ENCODE peak calls at places on chromosomes 7 and 10, in seven cellular contexts. One of them, this sample, is unnamed.

GRCh38 chr10:124138195-124138882 is 44.9 kb upstream of the CHST15 start:
- DNase-seq in PC-9: no peak
- DNase-seq in K562: no peak
- DNase-seq in fibroblast of mammary gland: peak
- DNase-seq in prostate gland: no peak
- DNase-seq in endodermal cell: no peak
- DNase-seq in cardiac muscle cell: no peak
- DNase-seq in this sample: no peak

GRCh38 chr7:114026486-114027089 is 107.8 kb upstream of the PPP1R3A start:
- DNase-seq in fibroblast of mammary gland: peak
- DNase-seq in PC-9: no peak
- DNase-seq in K562: peak
- DNase-seq in prostate gland: peak
- DNase-seq in cardiac muscle cell: peak
- DNase-seq in endodermal cell: no peak
- DNase-seq in this sample: peak

GRCh38 chr7:19069842-19070241 is 47.6 kb downstream of the TWIST1 start:
- DNase-seq in endodermal cell: peak
- DNase-seq in K562: no peak
- DNase-seq in prostate gland: no peak
- DNase-seq in fibroblast of mammary gland: peak
- DNase-seq in PC-9: no peak
- DNase-seq in cardiac muscle cell: no peak
- DNase-seq in this sample: no peak

GRCh38 chr7:45146531-45147379 is 10.8 kb upstream of the RAMP3 start:
- DNase-seq in endodermal cell: peak
- DNase-seq in K562: peak
- DNase-seq in PC-9: peak
- DNase-seq in cardiac muscle cell: peak
- DNase-seq in fibroblast of mammary gland: no peak
- DNase-seq in prostate gland: no peak
- DNase-seq in this sample: no peak

GRCh38 chr10:49649936-49650723 is 29.3 kb upstream of the C10orf53 start:
- DNase-seq in cardiac muscle cell: no peak
- DNase-seq in PC-9: no peak
- DNase-seq in endodermal cell: peak
- DNase-seq in K562: no peak
- DNase-seq in fibroblast of mammary gland: no peak
- DNase-seq in prostate gland: no peak
- DNase-seq in this sample: no peak

GRCh38 chr10:109919224-109919623 is 4.1 kb downstream of the XPNPEP1 start:
- DNase-seq in fibroblast of mammary gland: no peak
- DNase-seq in endodermal cell: no peak
- DNase-seq in prostate gland: no peak
- DNase-seq in K562: no peak
- DNase-seq in PC-9: no peak
- DNase-seq in cardiac muscle cell: no peak
- DNase-seq in this sample: no peak

GRCh38 chr7:75739796-75740672 is 1.3 kb upstream of the HIP1 start:
- DNase-seq in fibroblast of mammary gland: peak
- DNase-seq in prostate gland: no peak
- DNase-seq in PC-9: no peak
- DNase-seq in endodermal cell: peak
- DNase-seq in cardiac muscle cell: no peak
- DNase-seq in K562: no peak
- DNase-seq in this sample: no peak

GRCh38 chr10:97025613-97026242 is 160.0 kb downstream of the SLIT1 start:
- DNase-seq in prostate gland: peak
- DNase-seq in PC-9: no peak
- DNase-seq in cardiac muscle cell: peak
- DNase-seq in K562: peak
- DNase-seq in fibroblast of mammary gland: peak
- DNase-seq in endodermal cell: peak
- DNase-seq in this sample: peak

GRCh38 chr10:103800789-103801540 is 54.4 kb downstream of the SH3PXD2A start:
- DNase-seq in endodermal cell: no peak
- DNase-seq in prostate gland: peak
- DNase-seq in PC-9: peak
- DNase-seq in K562: no peak
- DNase-seq in fibroblast of mammary gland: no peak
- DNase-seq in cardiac muscle cell: no peak
- DNase-seq in this sample: no peak

GRCh38 chr10:5944389-5945202 is 32.7 kb downstream of the IL15RA start:
- DNase-seq in fibroblast of mammary gland: peak
- DNase-seq in PC-9: peak
- DNase-seq in endodermal cell: no peak
- DNase-seq in prostate gland: peak
- DNase-seq in cardiac muscle cell: no peak
- DNase-seq in K562: no peak
- DNase-seq in this sample: peak

GRCh38 chr7:36487756-36488336 is 98.2 kb downstream of the ANLN start:
- DNase-seq in fibroblast of mammary gland: peak
- DNase-seq in cardiac muscle cell: peak
- DNase-seq in K562: no peak
- DNase-seq in endodermal cell: no peak
- DNase-seq in PC-9: peak
- DNase-seq in prostate gland: peak
- DNase-seq in this sample: peak

GRCh38 chr10:43931308-43931930 is 282.7 kb upstream of the ZNF32 start:
- DNase-seq in PC-9: no peak
- DNase-seq in cardiac muscle cell: no peak
- DNase-seq in prostate gland: no peak
- DNase-seq in K562: no peak
- DNase-seq in fibroblast of mammary gland: peak
- DNase-seq in endodermal cell: peak
- DNase-seq in this sample: no peak

GRCh38 chr10:103519798-103520197 is 26.3 kb downstream of the NEURL1 start:
- DNase-seq in endodermal cell: no peak
- DNase-seq in prostate gland: no peak
- DNase-seq in PC-9: no peak
- DNase-seq in fibroblast of mammary gland: no peak
- DNase-seq in K562: no peak
- DNase-seq in cardiac muscle cell: no peak
- DNase-seq in this sample: no peak

GRCh38 chr7:118352854-118353453 is 128.4 kb downstream of the ANKRD7 start:
- DNase-seq in fibroblast of mammary gland: peak
- DNase-seq in K562: no peak
- DNase-seq in endodermal cell: no peak
- DNase-seq in cardiac muscle cell: peak
- DNase-seq in prostate gland: no peak
- DNase-seq in PC-9: no peak
- DNase-seq in this sample: peak

GRCh38 chr10:13795653-13796555 is 209.1 kb downstream of the PRPF18 start:
- DNase-seq in endodermal cell: no peak
- DNase-seq in cardiac muscle cell: no peak
- DNase-seq in prostate gland: no peak
- DNase-seq in fibroblast of mammary gland: no peak
- DNase-seq in PC-9: no peak
- DNase-seq in K562: no peak
- DNase-seq in this sample: peak

GRCh38 chr7:92691578-92691977 is 101.4 kb upstream of the FAM133B start:
- DNase-seq in fibroblast of mammary gland: peak
- DNase-seq in prostate gland: peak
- DNase-seq in cardiac muscle cell: peak
- DNase-seq in endodermal cell: no peak
- DNase-seq in PC-9: peak
- DNase-seq in K562: peak
- DNase-seq in this sample: peak

GRCh38 chr10:84194424-84195043 is at the start of gene CDHR1:
- DNase-seq in fibroblast of mammary gland: no peak
- DNase-seq in K562: peak
- DNase-seq in endodermal cell: peak
- DNase-seq in prostate gland: no peak
- DNase-seq in cardiac muscle cell: peak
- DNase-seq in PC-9: no peak
- DNase-seq in this sample: no peak

GRCh38 chr7:105035349-105035748 is 21.3 kb downstream of the KMT2E start:
- DNase-seq in PC-9: no peak
- DNase-seq in prostate gland: no peak
- DNase-seq in endodermal cell: no peak
- DNase-seq in cardiac muscle cell: no peak
- DNase-seq in K562: no peak
- DNase-seq in fibroblast of mammary gland: no peak
- DNase-seq in this sample: no peak

GRCh38 chr10:104043185-104043830 is 42.4 kb downstream of the COL17A1 start:
- DNase-seq in K562: no peak
- DNase-seq in PC-9: no peak
- DNase-seq in fibroblast of mammary gland: no peak
- DNase-seq in prostate gland: no peak
- DNase-seq in endodermal cell: peak
- DNase-seq in cardiac muscle cell: no peak
- DNase-seq in this sample: no peak

GRCh38 chr10:5665380-5666323 is 743 bp downstream of the ASB13 start:
- DNase-seq in K562: no peak
- DNase-seq in cardiac muscle cell: peak
- DNase-seq in fibroblast of mammary gland: peak
- DNase-seq in prostate gland: no peak
- DNase-seq in endodermal cell: no peak
- DNase-seq in PC-9: peak
- DNase-seq in this sample: no peak

GRCh38 chr10:12121673-12122072 is 7.8 kb upstream of the SEC61A2 start:
- DNase-seq in prostate gland: no peak
- DNase-seq in K562: no peak
- DNase-seq in cardiac muscle cell: no peak
- DNase-seq in PC-9: no peak
- DNase-seq in endodermal cell: no peak
- DNase-seq in fibroblast of mammary gland: no peak
- DNase-seq in this sample: no peak

GRCh38 chr10:72110677-72111401 is 22.5 kb upstream of the SPOCK2 start:
- DNase-seq in fibroblast of mammary gland: no peak
- DNase-seq in endodermal cell: no peak
- DNase-seq in K562: no peak
- DNase-seq in cardiac muscle cell: no peak
- DNase-seq in PC-9: no peak
- DNase-seq in prostate gland: no peak
- DNase-seq in this sample: no peak

GRCh38 chr7:1550005-1550845 is 5.8 kb downstream of the TMEM184A start:
- DNase-seq in endodermal cell: no peak
- DNase-seq in PC-9: no peak
- DNase-seq in cardiac muscle cell: no peak
- DNase-seq in K562: no peak
- DNase-seq in fibroblast of mammary gland: no peak
- DNase-seq in prostate gland: no peak
- DNase-seq in this sample: no peak

GRCh38 chr10:817371-817770 is 114.1 kb downstream of the LARP4B start:
- DNase-seq in fibroblast of mammary gland: no peak
- DNase-seq in endodermal cell: no peak
- DNase-seq in K562: no peak
- DNase-seq in PC-9: no peak
- DNase-seq in prostate gland: no peak
- DNase-seq in cardiac muscle cell: no peak
- DNase-seq in this sample: no peak

GRCh38 chr7:27200761-27201230 is 905 bp upstream of the HOXA13 start:
- DNase-seq in cardiac muscle cell: no peak
- DNase-seq in fibroblast of mammary gland: no peak
- DNase-seq in endodermal cell: peak
- DNase-seq in prostate gland: no peak
- DNase-seq in PC-9: no peak
- DNase-seq in K562: no peak
- DNase-seq in this sample: no peak

GRCh38 chr7:18302077-18302476 is 193.5 kb upstream of the HDAC9 start:
- DNase-seq in PC-9: no peak
- DNase-seq in prostate gland: no peak
- DNase-seq in fibroblast of mammary gland: no peak
- DNase-seq in K562: no peak
- DNase-seq in cardiac muscle cell: no peak
- DNase-seq in endodermal cell: no peak
- DNase-seq in this sample: no peak

GRCh38 chr7:101804642-101805401 is 12.6 kb upstream of the CUX1 start:
- DNase-seq in K562: peak
- DNase-seq in endodermal cell: peak
- DNase-seq in fibroblast of mammary gland: no peak
- DNase-seq in cardiac muscle cell: no peak
- DNase-seq in PC-9: peak
- DNase-seq in prostate gland: no peak
- DNase-seq in this sample: no peak
- TF ChIP-seq CTCF in K562: peak
- TF ChIP-seq CTCF in endodermal cell: peak
- TF ChIP-seq CTCF in fibroblast of mammary gland: no peak
- TF ChIP-seq CTCF in cardiac muscle cell: peak
- TF ChIP-seq CTCF in PC-9: peak
- TF ChIP-seq CTCF in prostate gland: no peak
- TF ChIP-seq CTCF in this sample: peak

DNA sequence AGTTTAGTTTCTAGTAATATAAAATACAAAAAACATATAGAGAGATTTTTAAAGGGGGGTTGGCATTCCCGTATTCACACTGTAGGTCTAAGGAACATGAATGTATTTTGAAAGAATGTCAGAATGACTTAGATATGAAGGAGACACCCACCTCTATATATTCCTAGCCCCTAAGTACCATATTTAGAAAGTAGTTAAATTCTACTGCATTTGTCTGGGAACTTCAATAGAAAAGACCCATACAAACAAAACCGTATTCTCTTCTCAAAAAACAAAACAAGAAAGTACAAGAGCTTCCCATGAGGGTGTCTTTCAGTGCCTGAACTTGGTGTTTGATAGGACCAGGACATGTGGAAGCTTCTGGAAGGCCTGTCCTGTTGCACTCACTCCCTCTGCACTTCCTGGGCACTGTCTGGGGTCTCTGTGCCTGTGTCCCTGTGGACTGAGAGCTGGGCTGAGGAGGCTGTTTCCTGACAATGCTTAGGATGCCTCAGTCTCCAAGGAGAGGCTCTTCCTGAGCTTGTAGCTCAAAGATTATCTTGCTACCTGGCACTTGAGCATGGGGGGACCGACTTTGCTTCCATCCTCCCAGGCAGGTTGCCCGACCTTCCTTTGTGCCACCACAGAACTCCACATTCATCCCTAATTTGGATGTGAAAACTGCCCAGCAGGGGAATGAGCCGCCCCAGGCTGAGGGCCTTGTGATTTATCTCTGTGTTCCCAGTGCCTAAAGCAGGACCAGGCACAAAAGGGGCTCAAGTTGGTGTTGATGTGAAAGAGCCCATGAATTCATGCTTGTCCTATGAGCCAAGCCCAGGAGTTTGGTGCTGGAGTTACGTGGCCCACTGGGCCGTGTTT is 44.4 kb upstream of the KLF6 start:
- DNase-seq in prostate gland: no peak
- DNase-seq in endodermal cell: peak
- DNase-seq in fibroblast of mammary gland: no peak
- DNase-seq in cardiac muscle cell: no peak
- DNase-seq in K562: no peak
- DNase-seq in PC-9: no peak
- DNase-seq in this sample: no peak
- H3K4me3 ChIP-seq in prostate gland: peak
- H3K4me3 ChIP-seq in endodermal cell: no peak
- H3K4me3 ChIP-seq in fibroblast of mammary gland: peak
- H3K4me3 ChIP-seq in cardiac muscle cell: no peak
- H3K4me3 ChIP-seq in K562: peak
- H3K4me3 ChIP-seq in PC-9: no peak
- H3K4me3 ChIP-seq in this sample: no peak

GRCh38 chr7:134724606-134725005 is 54.8 kb upstream of the CALD1 start:
- DNase-seq in PC-9: peak
- DNase-seq in K562: no peak
- DNase-seq in cardiac muscle cell: no peak
- DNase-seq in endodermal cell: peak
- DNase-seq in prostate gland: no peak
- DNase-seq in fibroblast of mammary gland: peak
- DNase-seq in this sample: peak
- TF ChIP-seq CTCF in PC-9: peak
- TF ChIP-seq CTCF in K562: peak
- TF ChIP-seq CTCF in cardiac muscle cell: peak
- TF ChIP-seq CTCF in endodermal cell: peak
- TF ChIP-seq CTCF in prostate gland: no peak
- TF ChIP-seq CTCF in fibroblast of mammary gland: peak
- TF ChIP-seq CTCF in this sample: peak

GRCh38 chr7:137920637-137921473 is 74.1 kb upstream of the DGKI start:
- DNase-seq in endodermal cell: no peak
- DNase-seq in prostate gland: no peak
- DNase-seq in cardiac muscle cell: no peak
- DNase-seq in fibroblast of mammary gland: peak
- DNase-seq in PC-9: no peak
- DNase-seq in K562: no peak
- DNase-seq in this sample: no peak
- H3K4me3 ChIP-seq in endodermal cell: no peak
- H3K4me3 ChIP-seq in prostate gland: no peak
- H3K4me3 ChIP-seq in cardiac muscle cell: no peak
- H3K4me3 ChIP-seq in fibroblast of mammary gland: no peak
- H3K4me3 ChIP-seq in PC-9: no peak
- H3K4me3 ChIP-seq in K562: no peak
- H3K4me3 ChIP-seq in this sample: no peak